ENCODE peak calls at places on chromosomes 1 and 21, in six cellular contexts. D is HFFc6, Z is neural crest cell, B is transverse colon, J is GM23248, I is HFF-Myc. W is an unnamed sample.

GRCh38 chr1:180002437-180002836 is 47.8 kb downstream of the CEP350 start:
- DNase-seq in I (no peak), B (no peak), D (no peak), Z (no peak), J (peak), W (no peak)

GRCh38 chr1:153816283-153816904 is 41.2 kb downstream of the SLC27A3 start:
- DNase-seq in I (no peak), Z (no peak), J (no peak), D (no peak), B (no peak), W (no peak)

GRCh38 chr1:200409203-200409760 is 554 bp downstream of the ZNF281 start:
- DNase-seq in B (peak), D (no peak), I (no peak), Z (no peak), J (peak), W (peak)

GRCh38 chr1:4483031-4483625 is 171.3 kb upstream of the AJAP1 start:
- DNase-seq in Z (no peak), B (no peak), J (no peak), D (no peak), I (no peak), W (peak)

GRCh38 chr1:24349891-24350290 is 30.7 kb downstream of the GRHL3 start:
- DNase-seq in B (no peak), I (no peak), Z (no peak), J (peak), D (no peak), W (no peak)

GRCh38 chr1:2821970-2822620 is 20.6 kb upstream of the TTC34 start:
- DNase-seq in I (no peak), D (no peak), J (peak), B (peak), Z (no peak), W (peak)

GRCh38 chr1:169127305-169127704 is 20.8 kb downstream of the ATP1B1 start:
- DNase-seq in B (no peak), D (no peak), J (peak), I (no peak), Z (no peak), W (no peak)

GRCh38 chr21:41927727-41928409 is 25.9 kb downstream of the C2CD2 start:
- DNase-seq in D (no peak), Z (no peak), I (no peak), B (no peak), J (no peak), W (no peak)

GRCh38 chr1:197356723-197357533 is 88.9 kb downstream of the CRB1 start:
- DNase-seq in I (no peak), J (peak), B (no peak), Z (peak), D (peak), W (peak)

GRCh38 chr1:63914706-63915105 is 140.9 kb downstream of the ROR1 start:
- DNase-seq in I (no peak), D (no peak), J (no peak), B (no peak), Z (no peak), W (no peak)

GRCh38 chr1:53359934-53360276 is 32.0 kb upstream of the LRP8 start:
- DNase-seq in I (no peak), J (no peak), D (no peak), Z (no peak), B (no peak), W (no peak)

GRCh38 chr1:158654079-158654478 is 32.4 kb downstream of the SPTA1 start:
- DNase-seq in Z (no peak), D (no peak), J (no peak), I (no peak), B (no peak), W (no peak)

W was measured in thyroid gland.